ENCODE peak calls at places on chromosomes 6 and 20, in five cellular contexts. Q, T, L, M and P are unnamed samples.

GRCh38 chr6:124676033-124676432 is 286.2 kb upstream of the RNF217 start:
- DNase-seq in L (no peak), Q (no peak), M (no peak), T (peak; percentile 6), P (no peak)

GRCh38 chr6:144353871-144354314 is 68.8 kb downstream of the UTRN start:
- DNase-seq in L (no peak), Q (no peak), M (no peak), T (no peak), P (no peak)

GRCh38 chr6:3109755-3110154 is 8.8 kb upstream of the BPHL start:
- DNase-seq in L (no peak), T (no peak), M (no peak), Q (no peak), P (no peak)

GRCh38 chr6:126797981-126798380 is 320.5 kb upstream of the RSPO3 start:
- DNase-seq in L (no peak), Q (no peak), T (no peak), M (no peak), P (no peak)

GRCh38 chr20:37542281-37542680 is 14.6 kb upstream of the BLCAP start:
- DNase-seq in T (peak; percentile 75), L (no peak), M (peak; percentile 78), Q (no peak), P (no peak)

GRCh38 chr20:3932277-3933073 is 43.3 kb downstream of the PANK2 start:
- DNase-seq in Q (no peak), M (peak; percentile 83), L (no peak), T (no peak), P (no peak)

GRCh38 chr6:161406633-161407032 is 132.8 kb upstream of the AGPAT4 start:
- DNase-seq in Q (no peak), M (no peak), T (no peak), L (no peak), P (no peak)

GRCh38 chr20:43746344-43747137 is 19.7 kb upstream of the GTSF1L start:
- DNase-seq in M (no peak), Q (no peak), L (no peak), T (no peak), P (no peak)

GRCh38 chr6:151370509-151371078 is 20.8 kb downstream of the ZBTB2 start:
- DNase-seq in T (no peak), M (peak; percentile 49), L (no peak), Q (no peak), P (peak; percentile 29)

GRCh38 chr6:125671323-125671722 is 78.1 kb upstream of the HEY2 start:
- DNase-seq in M (no peak), T (no peak), Q (no peak), L (no peak), P (no peak)

GRCh38 chr20:63536241-63536977 is 767 bp downstream of the PTK6 start:
- DNase-seq in T (no peak), M (peak; percentile 31), L (no peak), Q (no peak), P (no peak)

GRCh38 chr6:15419493-15419892 is 173.6 kb downstream of the JARID2 start:
- DNase-seq in L (no peak), Q (no peak), T (no peak), M (no peak), P (no peak)

GRCh38 chr6:90413867-90414266 is 117.2 kb upstream of the BACH2 start:
- DNase-seq in M (no peak), T (no peak), L (peak; percentile 63), Q (peak; percentile 71), P (no peak)

GRCh38 chr20:63217706-63218105 is 1.8 kb upstream of the YTHDF1 start:
- DNase-seq in L (no peak), M (no peak), Q (no peak), T (no peak), P (no peak)

GRCh38 chr6:56851104-56851503 is 103.8 kb upstream of the BEND6 start:
- DNase-seq in Q (no peak), T (no peak), M (peak; percentile 64), L (peak; percentile 41), P (no peak)

GRCh38 chr6:114955363-114955762 is 612.5 kb upstream of the HS3ST5 start:
- DNase-seq in L (no peak), M (no peak), T (no peak), Q (no peak), P (no peak)

GRCh38 chr6:116363759-116364158 is 7.0 kb upstream of the DSE start:
- DNase-seq in L (no peak), Q (no peak), T (no peak), M (no peak), P (no peak)

GRCh38 chr20:35274172-35275092 is 3.5 kb downstream of the MMP24OS start:
- DNase-seq in L (no peak), Q (no peak), M (no peak), T (no peak), P (no peak)

GRCh38 chr6:90160013-90160412 is 136.6 kb downstream of the BACH2 start:
- DNase-seq in L (no peak), T (no peak), M (no peak), Q (no peak), P (no peak)

GRCh38 chr20:36932476-36933426 is 18.8 kb downstream of the SAMHD1 start:
- DNase-seq in T (no peak), M (no peak), L (no peak), Q (no peak), P (no peak)

GRCh38 chr6:34570066-34570833 is 14.1 kb upstream of the SPDEF start:
- DNase-seq in M (no peak), L (no peak), T (no peak), Q (peak; percentile 85), P (no peak)

GRCh38 chr6:156851447-156851846 is 74.3 kb downstream of the ARID1B start:
- DNase-seq in T (no peak), M (no peak), Q (no peak), L (no peak), P (no peak)

GRCh38 chr6:35014786-35015185 is 125.7 kb downstream of the ANKS1A start:
- DNase-seq in Q (no peak), T (no peak), M (no peak), L (no peak), P (no peak)

GRCh38 chr6:88629838-88630462 is 333.5 kb downstream of the RNGTT start:
- DNase-seq in Q (no peak), L (peak; percentile 49), T (no peak), M (no peak), P (no peak)

GRCh38 chr6:9507136-9507895 is 907.6 kb downstream of the TFAP2A start:
- DNase-seq in M (no peak), Q (no peak), L (no peak), T (peak; percentile 17), P (no peak)

GRCh38 chr6:132478697-132479096 is 34.2 kb downstream of the STX7 start:
- DNase-seq in M (no peak), Q (no peak), L (no peak), T (no peak), P (no peak)

GRCh38 chr6:35085359-35086281 is 55.5 kb downstream of the TCP11 start:
- DNase-seq in Q (no peak), M (no peak), T (no peak), L (no peak), P (peak; percentile 9)

GRCh38 chr6:151763303-151763702 is 44.2 kb upstream of the ESR1 start:
- DNase-seq in Q (no peak), L (no peak), T (peak; percentile 66), M (no peak), P (peak; percentile 27)

GRCh38 chr20:1897486-1897885 is 2.3 kb downstream of the SIRPA start:
- DNase-seq in T (no peak), Q (no peak), M (no peak), L (no peak), P (no peak)

GRCh38 chr20:40582531-40582930 is 106.5 kb downstream of the MAFB start:
- DNase-seq in M (no peak), T (no peak), Q (no peak), L (no peak), P (no peak)

GRCh38 chr20:42598586-42598985 is 591.1 kb downstream of the PTPRT start:
- DNase-seq in Q (no peak), T (no peak), L (no peak), M (no peak), P (no peak)

GRCh38 chr6:139655783-139656705 is 281.6 kb upstream of the CITED2 start:
- DNase-seq in L (no peak), Q (no peak), T (no peak), M (no peak), P (no peak)

GRCh38 chr6:63307581-63308246 is 12.1 kb downstream of the LGSN start:
- DNase-seq in M (peak; percentile 47), Q (no peak), L (no peak), T (peak; percentile 7), P (peak; percentile 27)